ENCODE peak calls at places on chromosomes 4 and X, in five cellular contexts. N, W, D, Y and J are unnamed samples.

GRCh38 chr4:67918428-67918827 is 34.6 kb upstream of the TMPRSS11D start:
- DNase-seq in N (no peak), W (no peak), D (no peak), Y (no peak), J (no peak)

GRCh38 chr4:36399762-36400353 is 118.4 kb downstream of the DTHD1 start:
- DNase-seq in N (peak; percentile 76), W (no peak), D (peak; percentile 48), Y (peak; percentile 6), J (no peak)

GRCh38 chr4:60682901-60683300 is 517.2 kb upstream of the ADGRL3 start:
- DNase-seq in N (no peak), W (no peak), D (no peak), Y (no peak), J (no peak)

GRCh38 chr4:124722069-124722468 is 9.5 kb upstream of the ANKRD50 start:
- DNase-seq in N (no peak), W (no peak), D (no peak), Y (no peak), J (no peak)

GRCh38 chr4:19774690-19775256 is 476.9 kb upstream of the SLIT2 start:
- DNase-seq in N (no peak), W (no peak), D (no peak), Y (no peak), J (no peak)

GRCh38 chrX:40987413-40987812 is 97.8 kb upstream of the USP9X start:
- DNase-seq in N (no peak), W (no peak), D (no peak), Y (no peak), J (no peak)

GRCh38 chrX:6021316-6022091 is 207.2 kb downstream of the NLGN4X start:
- DNase-seq in N (peak; percentile 57), W (no peak), D (peak; percentile 35), Y (peak; percentile 23), J (no peak)

GRCh38 chr4:57719451-57719850 is 609.3 kb upstream of the IGFBP7 start:
- DNase-seq in N (no peak), W (no peak), D (no peak), Y (no peak), J (no peak)

GRCh38 chrX:120726294-120726693 is 96.4 kb upstream of the C1GALT1C1 start:
- DNase-seq in N (no peak), W (no peak), D (no peak), Y (no peak), J (no peak)

GRCh38 chrX:78514852-78515251 is 144.3 kb downstream of the RTL3 start:
- DNase-seq in N (no peak), W (no peak), D (no peak), Y (no peak), J (no peak)

GRCh38 chrX:72609313-72609712 is 36.7 kb upstream of the HDAC8 start:
- DNase-seq in N (no peak), W (no peak), D (no peak), Y (peak; percentile 36), J (no peak)

GRCh38 chrX:150772150-150772970 is 79.2 kb downstream of the MTMR1 start:
- DNase-seq in N (peak; percentile 85), W (no peak), D (peak; percentile 80), Y (peak; percentile 78), J (peak; percentile 52)

GRCh38 chr4:10737335-10737734 is 52.8 kb upstream of the CLNK start:
- DNase-seq in N (no peak), W (no peak), D (no peak), Y (no peak), J (no peak)

GRCh38 chrX:134753185-134754008 is 95.1 kb upstream of the PLAC1 start:
- DNase-seq in N (no peak), W (no peak), D (no peak), Y (peak; percentile 74), J (no peak)

GRCh38 chr4:22661443-22661842 is 31.3 kb upstream of the GBA3 start:
- DNase-seq in N (no peak), W (no peak), D (no peak), Y (no peak), J (no peak)

GRCh38 chr4:188372051-188372450 is 232.8 kb downstream of the TRIML1 start:
- DNase-seq in N (no peak), W (no peak), D (no peak), Y (no peak), J (no peak)

GRCh38 chrX:107713205-107714195 is 62.1 kb downstream of the TSC22D3 start:
- DNase-seq in N (peak; percentile 51), W (no peak), D (no peak), Y (no peak), J (no peak)

GRCh38 chr4:1419708-1420107 is 13.5 kb upstream of the NKX1-1 start:
- DNase-seq in N (peak; percentile 18), W (no peak), D (no peak), Y (no peak), J (no peak)

GRCh38 chrX:130836447-130836846 is 66.6 kb downstream of the ENOX2 start:
- DNase-seq in N (no peak), W (no peak), D (no peak), Y (no peak), J (no peak)

GRCh38 chr4:7655549-7656243 is 221.0 kb upstream of the PSAPL1 start:
- DNase-seq in N (no peak), W (no peak), D (no peak), Y (no peak), J (no peak)

GRCh38 chr4:161320377-161320776 is 843.4 kb downstream of the FSTL5 start:
- DNase-seq in N (no peak), W (no peak), D (no peak), Y (peak; percentile 54), J (no peak)
- TF ChIP-seq CTCF in N (no peak), W (no peak), D (no peak), Y (peak; percentile 48), J (no peak)

GRCh38 chr4:145482209-145483021 is 762 bp downstream of the SMAD1 start:
- DNase-seq in N (peak; percentile 60), W (no peak), D (peak; percentile 48), Y (peak; percentile 46), J (peak; percentile 89)
- TF ChIP-seq POLR2A in N (no peak), W (no peak), D (no peak), Y (no peak), J (no peak)

GRCh38 chrX:12949927-12950656 is 24.8 kb upstream of the TMSB4X start:
- DNase-seq in N (peak; percentile 97), W (no peak), D (peak; percentile 82), Y (no peak), J (peak; percentile 95)
- H3K4me3 ChIP-seq in N (peak overlapping the region; percentile 21), W (peak overlapping the region; percentile 15), D (no peak overlapping the region), Y (no peak overlapping the region), J (no peak overlapping the region)

GRCh38 chrX:125894947-125895346 is 271.1 kb downstream of the DCAF12L2 start:
- DNase-seq in N (no peak), W (no peak), D (no peak), Y (no peak), J (no peak)

GRCh38 chrX:125895518-125895917 is 270.6 kb downstream of the DCAF12L2 start:
- DNase-seq in N (no peak), W (no peak), D (no peak), Y (no peak), J (no peak)
- TF ChIP-seq CTCF in N (no peak), W (no peak), D (no peak), Y (no peak), J (no peak)